ENCODE peak calls at places on chromosomes 4 and X, in seven cellular contexts. One of them, this sample, is unnamed.

GRCh38 chr4:161714022-161714751 is 449.6 kb downstream of the FSTL5 start:
- DNase-seq in ascending aorta: no peak
- DNase-seq in GM12865: no peak
- DNase-seq in SK-N-SH: no peak
- DNase-seq in left lung: no peak
- DNase-seq in psoas muscle: no peak
- DNase-seq in PC-3: peak
- DNase-seq in this sample: peak

GRCh38 chr4:36235306-36235705 is 9.0 kb downstream of the ARAP2 start:
- DNase-seq in SK-N-SH: no peak
- DNase-seq in PC-3: peak
- DNase-seq in ascending aorta: no peak
- DNase-seq in GM12865: no peak
- DNase-seq in left lung: no peak
- DNase-seq in psoas muscle: no peak
- DNase-seq in this sample: peak

GRCh38 chr4:67762091-67762490 is 7.9 kb upstream of the GNRHR start:
- DNase-seq in left lung: no peak
- DNase-seq in ascending aorta: no peak
- DNase-seq in PC-3: no peak
- DNase-seq in SK-N-SH: no peak
- DNase-seq in psoas muscle: no peak
- DNase-seq in GM12865: peak
- DNase-seq in this sample: no peak

GRCh38 chr4:33566649-33567048 is 2677.7 kb downstream of the ARAP2 start:
- DNase-seq in PC-3: no peak
- DNase-seq in ascending aorta: no peak
- DNase-seq in SK-N-SH: no peak
- DNase-seq in GM12865: no peak
- DNase-seq in psoas muscle: no peak
- DNase-seq in left lung: no peak
- DNase-seq in this sample: no peak

GRCh38 chr4:173651651-173652282 is 121.7 kb upstream of the HAND2 start:
- DNase-seq in left lung: no peak
- DNase-seq in ascending aorta: no peak
- DNase-seq in GM12865: no peak
- DNase-seq in psoas muscle: no peak
- DNase-seq in SK-N-SH: no peak
- DNase-seq in PC-3: no peak
- DNase-seq in this sample: no peak

GRCh38 chr4:118289794-118290193 is 63.0 kb downstream of the PRSS12 start:
- DNase-seq in GM12865: no peak
- DNase-seq in SK-N-SH: no peak
- DNase-seq in left lung: no peak
- DNase-seq in PC-3: no peak
- DNase-seq in ascending aorta: no peak
- DNase-seq in psoas muscle: no peak
- DNase-seq in this sample: no peak

GRCh38 chr4:56465599-56466295 is 1.7 kb upstream of the SRP72 start:
- DNase-seq in GM12865: no peak
- DNase-seq in ascending aorta: no peak
- DNase-seq in psoas muscle: no peak
- DNase-seq in left lung: no peak
- DNase-seq in PC-3: peak
- DNase-seq in SK-N-SH: no peak
- DNase-seq in this sample: peak

GRCh38 chrX:46311581-46312120 is 233.6 kb downstream of the ZNF674 start:
- DNase-seq in psoas muscle: no peak
- DNase-seq in left lung: no peak
- DNase-seq in GM12865: no peak
- DNase-seq in PC-3: no peak
- DNase-seq in SK-N-SH: no peak
- DNase-seq in ascending aorta: no peak
- DNase-seq in this sample: no peak

GRCh38 chrX:128928636-128929035 is 594.7 kb downstream of the SMARCA1 start:
- DNase-seq in PC-3: no peak
- DNase-seq in ascending aorta: no peak
- DNase-seq in psoas muscle: no peak
- DNase-seq in left lung: no peak
- DNase-seq in GM12865: no peak
- DNase-seq in SK-N-SH: no peak
- DNase-seq in this sample: no peak

GRCh38 chr4:174681723-174682300 is 147.2 kb downstream of the GLRA3 start:
- DNase-seq in SK-N-SH: no peak
- DNase-seq in PC-3: peak
- DNase-seq in GM12865: no peak
- DNase-seq in psoas muscle: no peak
- DNase-seq in ascending aorta: no peak
- DNase-seq in left lung: no peak
- DNase-seq in this sample: peak

GRCh38 chr4:182369211-182369610 is 126.0 kb downstream of the TENM3 start:
- DNase-seq in psoas muscle: no peak
- DNase-seq in GM12865: no peak
- DNase-seq in SK-N-SH: no peak
- DNase-seq in PC-3: no peak
- DNase-seq in ascending aorta: no peak
- DNase-seq in left lung: no peak
- DNase-seq in this sample: no peak

GRCh38 chr4:186360551-186360950 is 94.6 kb downstream of the F11 start:
- DNase-seq in left lung: no peak
- DNase-seq in SK-N-SH: no peak
- DNase-seq in PC-3: no peak
- DNase-seq in psoas muscle: no peak
- DNase-seq in GM12865: no peak
- DNase-seq in ascending aorta: no peak
- DNase-seq in this sample: no peak

GRCh38 chr4:186368291-186368690 is 102.3 kb downstream of the F11 start:
- DNase-seq in SK-N-SH: no peak
- DNase-seq in GM12865: no peak
- DNase-seq in PC-3: no peak
- DNase-seq in left lung: no peak
- DNase-seq in ascending aorta: no peak
- DNase-seq in psoas muscle: no peak
- DNase-seq in this sample: peak

DNA sequence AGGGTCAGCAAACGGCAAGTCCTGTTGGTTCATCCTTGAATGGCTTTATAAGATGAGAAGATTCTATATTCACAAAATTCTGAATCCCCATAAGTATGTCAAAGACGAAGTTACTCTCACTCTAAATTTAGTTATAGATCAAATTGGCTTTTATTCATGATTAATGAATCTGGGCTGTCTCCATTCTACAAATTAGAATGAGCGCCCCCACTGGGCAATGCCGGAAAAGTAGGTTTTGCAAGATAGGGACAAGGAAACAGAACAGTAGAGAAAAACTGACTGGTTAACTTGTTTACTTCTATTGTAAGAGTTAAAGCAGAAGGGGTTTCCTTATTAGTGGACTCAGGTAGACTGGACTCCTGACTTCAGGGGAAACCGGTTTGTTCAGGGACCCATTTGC is 100.3 kb downstream of the F11 start:
- DNase-seq in psoas muscle: no peak
- DNase-seq in left lung: no peak
- DNase-seq in PC-3: no peak
- DNase-seq in ascending aorta: no peak
- DNase-seq in GM12865: no peak
- DNase-seq in SK-N-SH: no peak
- DNase-seq in this sample: no peak
- TF ChIP-seq CTCF in psoas muscle: no peak
- TF ChIP-seq CTCF in left lung: no peak
- TF ChIP-seq CTCF in PC-3: peak
- TF ChIP-seq CTCF in ascending aorta: no peak
- TF ChIP-seq CTCF in GM12865: no peak
- TF ChIP-seq CTCF in SK-N-SH: no peak
- TF ChIP-seq CTCF in this sample: no peak

GRCh38 chrX:100647095-100647494 is 3.1 kb downstream of the SRPX2 start:
- DNase-seq in GM12865: no peak
- DNase-seq in PC-3: no peak
- DNase-seq in SK-N-SH: no peak
- DNase-seq in psoas muscle: peak
- DNase-seq in ascending aorta: peak
- DNase-seq in left lung: no peak
- DNase-seq in this sample: no peak
- H3K4me3 ChIP-seq in GM12865: no peak
- H3K4me3 ChIP-seq in PC-3: no peak
- H3K4me3 ChIP-seq in SK-N-SH: no peak
- H3K4me3 ChIP-seq in psoas muscle: no peak
- H3K4me3 ChIP-seq in ascending aorta: no peak
- H3K4me3 ChIP-seq in left lung: no peak
- H3K4me3 ChIP-seq in this sample: no peak

GRCh38 chr4:41359836-41360213 is 103.1 kb downstream of the UCHL1 start:
- DNase-seq in ascending aorta: no peak
- DNase-seq in SK-N-SH: no peak
- DNase-seq in GM12865: no peak
- DNase-seq in PC-3: no peak
- DNase-seq in psoas muscle: no peak
- DNase-seq in left lung: no peak
- DNase-seq in this sample: no peak

GRCh38 chr4:41360214-41360910 is 103.6 kb downstream of the UCHL1 start:
- DNase-seq in left lung: peak
- DNase-seq in SK-N-SH: peak
- DNase-seq in ascending aorta: peak
- DNase-seq in GM12865: peak
- DNase-seq in PC-3: peak
- DNase-seq in psoas muscle: peak
- DNase-seq in this sample: peak

GRCh38 chr4:41358626-41359025 is 101.9 kb downstream of the UCHL1 start:
- DNase-seq in PC-3: no peak
- DNase-seq in left lung: no peak
- DNase-seq in GM12865: no peak
- DNase-seq in psoas muscle: no peak
- DNase-seq in ascending aorta: no peak
- DNase-seq in SK-N-SH: peak
- DNase-seq in this sample: no peak

GRCh38 chr4:41360911-41361830 is 104.4 kb downstream of the UCHL1 start:
- DNase-seq in SK-N-SH: peak
- DNase-seq in left lung: peak
- DNase-seq in psoas muscle: peak
- DNase-seq in GM12865: no peak
- DNase-seq in ascending aorta: peak
- DNase-seq in PC-3: peak
- DNase-seq in this sample: peak

GRCh38 chr4:41359069-41359769 is 102.5 kb downstream of the UCHL1 start:
- DNase-seq in ascending aorta: peak
- DNase-seq in PC-3: no peak
- DNase-seq in SK-N-SH: peak
- DNase-seq in GM12865: no peak
- DNase-seq in psoas muscle: no peak
- DNase-seq in left lung: no peak
- DNase-seq in this sample: no peak
- TF ChIP-seq CTCF in ascending aorta: no peak
- TF ChIP-seq CTCF in PC-3: peak
- TF ChIP-seq CTCF in SK-N-SH: peak
- TF ChIP-seq CTCF in GM12865: no peak
- TF ChIP-seq CTCF in psoas muscle: no peak
- TF ChIP-seq CTCF in left lung: no peak
- TF ChIP-seq CTCF in this sample: no peak

GRCh38 chr4:116015549-116015948 is 902.1 kb upstream of the NDST4 start:
- DNase-seq in SK-N-SH: no peak
- DNase-seq in psoas muscle: no peak
- DNase-seq in left lung: no peak
- DNase-seq in GM12865: no peak
- DNase-seq in ascending aorta: no peak
- DNase-seq in PC-3: no peak
- DNase-seq in this sample: no peak
- H3K4me3 ChIP-seq in SK-N-SH: no peak
- H3K4me3 ChIP-seq in psoas muscle: no peak
- H3K4me3 ChIP-seq in left lung: no peak
- H3K4me3 ChIP-seq in GM12865: no peak
- H3K4me3 ChIP-seq in ascending aorta: no peak
- H3K4me3 ChIP-seq in PC-3: peak
- H3K4me3 ChIP-seq in this sample: no peak

GRCh38 chr4:5632043-5632440 is 76.3 kb downstream of the EVC2 start:
- DNase-seq in ascending aorta: peak
- DNase-seq in psoas muscle: no peak
- DNase-seq in GM12865: no peak
- DNase-seq in PC-3: no peak
- DNase-seq in left lung: no peak
- DNase-seq in SK-N-SH: no peak
- DNase-seq in this sample: no peak

GRCh38 chr4:5629542-5629941 is 78.8 kb downstream of the EVC2 start:
- DNase-seq in SK-N-SH: no peak
- DNase-seq in psoas muscle: no peak
- DNase-seq in left lung: no peak
- DNase-seq in ascending aorta: no peak
- DNase-seq in PC-3: no peak
- DNase-seq in GM12865: no peak
- DNase-seq in this sample: no peak

GRCh38 chr4:5631352-5632042 is 76.9 kb downstream of the EVC2 start:
- DNase-seq in left lung: no peak
- DNase-seq in SK-N-SH: no peak
- DNase-seq in ascending aorta: peak
- DNase-seq in psoas muscle: no peak
- DNase-seq in GM12865: no peak
- DNase-seq in PC-3: no peak
- DNase-seq in this sample: peak

GRCh38 chr4:5635826-5636196 is 72.5 kb downstream of the EVC2 start:
- DNase-seq in SK-N-SH: no peak
- DNase-seq in GM12865: no peak
- DNase-seq in left lung: no peak
- DNase-seq in PC-3: peak
- DNase-seq in psoas muscle: no peak
- DNase-seq in ascending aorta: no peak
- DNase-seq in this sample: peak

DNA sequence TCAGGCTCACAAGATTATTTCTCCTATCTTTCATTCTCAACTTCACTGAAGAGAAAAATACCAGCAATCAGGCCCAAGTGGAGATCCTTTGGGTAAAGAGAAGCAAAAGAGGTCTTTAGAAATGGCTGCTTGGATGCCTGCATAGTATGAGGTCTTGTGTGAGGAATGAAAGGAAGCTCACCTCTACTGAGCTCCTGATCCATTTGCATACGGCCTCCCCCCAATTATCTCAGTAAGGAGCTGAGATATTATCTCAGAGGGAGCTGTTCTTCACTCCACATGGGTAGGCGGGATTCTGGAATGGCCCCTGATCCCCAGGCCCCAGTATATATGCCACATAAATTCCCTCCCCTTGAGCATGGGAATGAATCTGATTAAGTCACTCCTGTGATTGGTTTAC is 75.8 kb downstream of the EVC2 start:
- DNase-seq in left lung: no peak
- DNase-seq in SK-N-SH: no peak
- DNase-seq in GM12865: no peak
- DNase-seq in psoas muscle: no peak
- DNase-seq in ascending aorta: no peak
- DNase-seq in PC-3: no peak
- DNase-seq in this sample: no peak
- TF ChIP-seq CTCF in left lung: no peak
- TF ChIP-seq CTCF in SK-N-SH: no peak
- TF ChIP-seq CTCF in GM12865: no peak
- TF ChIP-seq CTCF in psoas muscle: no peak
- TF ChIP-seq CTCF in ascending aorta: no peak
- TF ChIP-seq CTCF in PC-3: no peak
- TF ChIP-seq CTCF in this sample: no peak